ENCODE peak calls at places on chromosomes 5 and 9, in seven cellular contexts. One of them, this sample, is unnamed.

GRCh38 chr5:72046106-72046505 is 61.2 kb upstream of the MAP1B start:
- DNase-seq in prostate gland: no peak
- DNase-seq in foreskin fibroblast: peak; percentile 53
- DNase-seq in CD8-positive, alpha-beta memory T cell: no peak
- DNase-seq in CD4-positive, CD25-positive, alpha-beta regulatory T cell: no peak
- DNase-seq in colonic mucosa: no peak
- DNase-seq in left ventricle myocardium inferior: no peak
- DNase-seq in this sample: no peak

GRCh38 chr5:1636981-1637638 is 113.3 kb upstream of the LPCAT1 start:
- DNase-seq in prostate gland: no peak
- DNase-seq in CD4-positive, CD25-positive, alpha-beta regulatory T cell: no peak
- DNase-seq in colonic mucosa: no peak
- DNase-seq in CD8-positive, alpha-beta memory T cell: no peak
- DNase-seq in left ventricle myocardium inferior: no peak
- DNase-seq in foreskin fibroblast: no peak
- DNase-seq in this sample: no peak

GRCh38 chr5:117054808-117055398 is 480.3 kb upstream of the SEMA6A start:
- DNase-seq in CD4-positive, CD25-positive, alpha-beta regulatory T cell: no peak
- DNase-seq in colonic mucosa: no peak
- DNase-seq in prostate gland: no peak
- DNase-seq in CD8-positive, alpha-beta memory T cell: no peak
- DNase-seq in left ventricle myocardium inferior: no peak
- DNase-seq in foreskin fibroblast: no peak
- DNase-seq in this sample: no peak

GRCh38 chr5:116577064-116577788 is 2.6 kb upstream of the SEMA6A start:
- DNase-seq in CD4-positive, CD25-positive, alpha-beta regulatory T cell: peak; percentile 7
- DNase-seq in foreskin fibroblast: no peak
- DNase-seq in prostate gland: no peak
- DNase-seq in left ventricle myocardium inferior: no peak
- DNase-seq in CD8-positive, alpha-beta memory T cell: no peak
- DNase-seq in colonic mucosa: no peak
- DNase-seq in this sample: no peak

GRCh38 chr5:89213584-89213983 is 330.6 kb upstream of the MEF2C start:
- DNase-seq in foreskin fibroblast: peak; percentile 94
- DNase-seq in prostate gland: no peak
- DNase-seq in left ventricle myocardium inferior: peak; percentile 22
- DNase-seq in CD4-positive, CD25-positive, alpha-beta regulatory T cell: no peak
- DNase-seq in colonic mucosa: no peak
- DNase-seq in CD8-positive, alpha-beta memory T cell: no peak
- DNase-seq in this sample: no peak

GRCh38 chr5:150789943-150790611 is 11.5 kb downstream of the SMIM3 start:
- DNase-seq in left ventricle myocardium inferior: no peak
- DNase-seq in prostate gland: peak; percentile 32
- DNase-seq in CD4-positive, CD25-positive, alpha-beta regulatory T cell: peak; percentile 72
- DNase-seq in foreskin fibroblast: peak; percentile 97
- DNase-seq in CD8-positive, alpha-beta memory T cell: peak; percentile 69
- DNase-seq in colonic mucosa: no peak
- DNase-seq in this sample: peak; percentile 84

GRCh38 chr5:13786016-13786415 is 158.5 kb downstream of the DNAH5 start:
- DNase-seq in CD4-positive, CD25-positive, alpha-beta regulatory T cell: no peak
- DNase-seq in CD8-positive, alpha-beta memory T cell: no peak
- DNase-seq in left ventricle myocardium inferior: no peak
- DNase-seq in colonic mucosa: no peak
- DNase-seq in foreskin fibroblast: no peak
- DNase-seq in prostate gland: no peak
- DNase-seq in this sample: no peak

GRCh38 chr5:2371419-2371710 is 380.1 kb downstream of the IRX2 start:
- DNase-seq in left ventricle myocardium inferior: no peak
- DNase-seq in colonic mucosa: no peak
- DNase-seq in CD8-positive, alpha-beta memory T cell: no peak
- DNase-seq in foreskin fibroblast: no peak
- DNase-seq in CD4-positive, CD25-positive, alpha-beta regulatory T cell: no peak
- DNase-seq in prostate gland: no peak
- DNase-seq in this sample: no peak

GRCh38 chr9:107410045-107410819 is 79.3 kb downstream of the KLF4 start:
- DNase-seq in foreskin fibroblast: no peak
- DNase-seq in CD8-positive, alpha-beta memory T cell: no peak
- DNase-seq in prostate gland: no peak
- DNase-seq in left ventricle myocardium inferior: no peak
- DNase-seq in colonic mucosa: no peak
- DNase-seq in CD4-positive, CD25-positive, alpha-beta regulatory T cell: no peak
- DNase-seq in this sample: no peak

GRCh38 chr9:95017062-95017461 is 290.6 kb downstream of the AOPEP start:
- DNase-seq in left ventricle myocardium inferior: no peak
- DNase-seq in CD4-positive, CD25-positive, alpha-beta regulatory T cell: no peak
- DNase-seq in CD8-positive, alpha-beta memory T cell: no peak
- DNase-seq in prostate gland: no peak
- DNase-seq in foreskin fibroblast: peak; percentile 49
- DNase-seq in colonic mucosa: no peak
- DNase-seq in this sample: no peak

GRCh38 chr5:122772446-122772845 is 2.4 kb upstream of the SNX2 start:
- DNase-seq in CD8-positive, alpha-beta memory T cell: no peak
- DNase-seq in foreskin fibroblast: peak; percentile 38
- DNase-seq in colonic mucosa: no peak
- DNase-seq in left ventricle myocardium inferior: no peak
- DNase-seq in CD4-positive, CD25-positive, alpha-beta regulatory T cell: no peak
- DNase-seq in prostate gland: no peak
- DNase-seq in this sample: no peak

GRCh38 chr9:7811679-7812078 is 12.1 kb upstream of the DMAC1 start:
- DNase-seq in left ventricle myocardium inferior: no peak
- DNase-seq in colonic mucosa: peak; percentile 39
- DNase-seq in prostate gland: no peak
- DNase-seq in CD8-positive, alpha-beta memory T cell: no peak
- DNase-seq in foreskin fibroblast: no peak
- DNase-seq in CD4-positive, CD25-positive, alpha-beta regulatory T cell: no peak
- DNase-seq in this sample: no peak

GRCh38 chr5:1004598-1005361 is 3.8 kb upstream of the NKD2 start:
- DNase-seq in left ventricle myocardium inferior: peak; percentile 88
- DNase-seq in CD4-positive, CD25-positive, alpha-beta regulatory T cell: peak; percentile 64
- DNase-seq in CD8-positive, alpha-beta memory T cell: peak; percentile 47
- DNase-seq in foreskin fibroblast: peak; percentile 69
- DNase-seq in prostate gland: peak; percentile 56
- DNase-seq in colonic mucosa: peak; percentile 70
- DNase-seq in this sample: peak; percentile 52

GRCh38 chr5:58582411-58583393 is at the start of gene RAB3C:
- DNase-seq in prostate gland: peak; percentile 82
- DNase-seq in left ventricle myocardium inferior: peak; percentile 89
- DNase-seq in CD4-positive, CD25-positive, alpha-beta regulatory T cell: peak; percentile 66
- DNase-seq in colonic mucosa: peak; percentile 93
- DNase-seq in foreskin fibroblast: peak; percentile 97
- DNase-seq in CD8-positive, alpha-beta memory T cell: no peak
- DNase-seq in this sample: peak; percentile 6

GRCh38 chr9:113781381-113781780 is 94.7 kb upstream of the ZNF618 start:
- DNase-seq in CD4-positive, CD25-positive, alpha-beta regulatory T cell: no peak
- DNase-seq in colonic mucosa: no peak
- DNase-seq in CD8-positive, alpha-beta memory T cell: no peak
- DNase-seq in foreskin fibroblast: no peak
- DNase-seq in prostate gland: no peak
- DNase-seq in left ventricle myocardium inferior: no peak
- DNase-seq in this sample: no peak

GRCh38 chr5:142881727-142882126 is 111.5 kb downstream of the ARHGAP26 start:
- DNase-seq in CD4-positive, CD25-positive, alpha-beta regulatory T cell: no peak
- DNase-seq in foreskin fibroblast: no peak
- DNase-seq in CD8-positive, alpha-beta memory T cell: no peak
- DNase-seq in prostate gland: no peak
- DNase-seq in colonic mucosa: no peak
- DNase-seq in left ventricle myocardium inferior: no peak
- DNase-seq in this sample: no peak

GRCh38 chr5:132949151-132949550 is 14.3 kb downstream of the AFF4 start:
- DNase-seq in colonic mucosa: no peak
- DNase-seq in prostate gland: no peak
- DNase-seq in CD4-positive, CD25-positive, alpha-beta regulatory T cell: no peak
- DNase-seq in CD8-positive, alpha-beta memory T cell: no peak
- DNase-seq in left ventricle myocardium inferior: no peak
- DNase-seq in foreskin fibroblast: no peak
- DNase-seq in this sample: no peak

GRCh38 chr5:139648205-139649081 is at the start of gene CXXC5:
- DNase-seq in colonic mucosa: peak; percentile 85
- DNase-seq in foreskin fibroblast: peak; percentile 94
- DNase-seq in CD8-positive, alpha-beta memory T cell: peak; percentile 45
- DNase-seq in prostate gland: peak; percentile 82
- DNase-seq in left ventricle myocardium inferior: peak; percentile 90
- DNase-seq in CD4-positive, CD25-positive, alpha-beta regulatory T cell: peak; percentile 63
- DNase-seq in this sample: no peak

GRCh38 chr9:92709240-92709639 is 39.3 kb upstream of the IPPK start:
- DNase-seq in prostate gland: no peak
- DNase-seq in colonic mucosa: no peak
- DNase-seq in CD8-positive, alpha-beta memory T cell: no peak
- DNase-seq in foreskin fibroblast: no peak
- DNase-seq in left ventricle myocardium inferior: no peak
- DNase-seq in CD4-positive, CD25-positive, alpha-beta regulatory T cell: no peak
- DNase-seq in this sample: no peak

DNA sequence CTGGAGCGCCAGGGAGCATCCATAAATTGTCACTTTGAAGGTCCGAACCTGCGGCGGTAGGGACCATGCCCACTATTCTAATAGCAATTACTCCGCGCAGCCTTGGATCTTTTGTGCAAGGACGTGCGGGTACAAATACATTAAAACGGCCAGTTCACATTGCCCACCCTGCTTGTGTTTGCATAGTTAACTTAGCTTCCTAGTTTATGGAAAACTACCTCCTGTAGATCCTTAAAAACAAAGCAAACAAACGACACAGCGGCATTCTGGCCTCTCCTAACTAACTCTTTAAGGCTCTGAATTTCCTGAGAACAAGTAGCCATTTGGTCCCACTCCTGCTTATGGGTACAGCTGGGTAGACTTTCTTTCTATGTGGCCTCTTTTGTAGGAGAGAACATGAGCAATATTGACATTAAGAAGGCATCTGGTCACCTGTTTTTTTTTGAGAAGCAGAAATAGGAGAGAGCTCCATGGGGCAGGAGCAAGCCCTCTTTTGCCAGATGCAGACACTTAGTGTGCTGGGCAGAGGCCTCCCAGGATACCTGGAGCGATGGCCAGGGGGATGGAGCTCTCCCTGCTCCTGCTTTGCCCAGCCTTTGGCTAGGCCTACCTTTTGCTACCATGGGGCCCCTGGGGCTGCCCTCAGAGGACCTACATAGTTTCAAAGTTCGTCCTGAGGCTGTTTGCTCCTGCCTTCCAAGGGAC is 2.1 kb upstream of the STC2 start:
- DNase-seq in colonic mucosa: no peak
- DNase-seq in foreskin fibroblast: no peak
- DNase-seq in prostate gland: no peak
- DNase-seq in CD8-positive, alpha-beta memory T cell: no peak
- DNase-seq in CD4-positive, CD25-positive, alpha-beta regulatory T cell: no peak
- DNase-seq in left ventricle myocardium inferior: no peak
- DNase-seq in this sample: no peak
- H3K4me3 ChIP-seq in colonic mucosa: no peak overlapping the region
- H3K4me3 ChIP-seq in foreskin fibroblast: peak overlapping the region; percentile 79
- H3K4me3 ChIP-seq in prostate gland: no peak overlapping the region
- H3K4me3 ChIP-seq in CD8-positive, alpha-beta memory T cell: no peak overlapping the region
- H3K4me3 ChIP-seq in CD4-positive, CD25-positive, alpha-beta regulatory T cell: no peak overlapping the region
- H3K4me3 ChIP-seq in left ventricle myocardium inferior: peak overlapping the region; percentile 66
- H3K4me3 ChIP-seq in this sample: no peak overlapping the region

GRCh38 chr9:98942906-98943681 is 613 bp upstream of the COL15A1 start:
- DNase-seq in prostate gland: no peak
- DNase-seq in CD8-positive, alpha-beta memory T cell: no peak
- DNase-seq in foreskin fibroblast: peak; percentile 18
- DNase-seq in left ventricle myocardium inferior: no peak
- DNase-seq in CD4-positive, CD25-positive, alpha-beta regulatory T cell: no peak
- DNase-seq in colonic mucosa: no peak
- DNase-seq in this sample: no peak
- H3K4me3 ChIP-seq in prostate gland: peak overlapping the region; percentile 31
- H3K4me3 ChIP-seq in CD8-positive, alpha-beta memory T cell: no peak overlapping the region
- H3K4me3 ChIP-seq in foreskin fibroblast: peak overlapping the region; percentile 56
- H3K4me3 ChIP-seq in left ventricle myocardium inferior: peak overlapping the region; percentile 87
- H3K4me3 ChIP-seq in CD4-positive, CD25-positive, alpha-beta regulatory T cell: no peak overlapping the region
- H3K4me3 ChIP-seq in colonic mucosa: peak overlapping the region; percentile 36
- H3K4me3 ChIP-seq in this sample: no peak overlapping the region

GRCh38 chr9:98117984-98118639 is 910 bp downstream of the TRIM14 start:
- DNase-seq in CD4-positive, CD25-positive, alpha-beta regulatory T cell: peak; percentile 85
- DNase-seq in foreskin fibroblast: peak; percentile 49
- DNase-seq in colonic mucosa: peak; percentile 84
- DNase-seq in CD8-positive, alpha-beta memory T cell: peak; percentile 66
- DNase-seq in prostate gland: peak; percentile 32
- DNase-seq in left ventricle myocardium inferior: no peak
- DNase-seq in this sample: peak; percentile 66
- H3K4me3 ChIP-seq in CD4-positive, CD25-positive, alpha-beta regulatory T cell: peak overlapping the region; percentile 83
- H3K4me3 ChIP-seq in foreskin fibroblast: peak overlapping the region; percentile 70
- H3K4me3 ChIP-seq in colonic mucosa: peak overlapping the region; percentile 80
- H3K4me3 ChIP-seq in CD8-positive, alpha-beta memory T cell: peak overlapping the region; percentile 95
- H3K4me3 ChIP-seq in prostate gland: peak overlapping the region; percentile 63
- H3K4me3 ChIP-seq in left ventricle myocardium inferior: peak overlapping the region; percentile 80
- H3K4me3 ChIP-seq in this sample: peak overlapping the region; percentile 70

GRCh38 chr9:123834907-123835562 is 94.9 kb downstream of the DENND1A start:
- DNase-seq in colonic mucosa: no peak
- DNase-seq in foreskin fibroblast: peak; percentile 49
- DNase-seq in CD8-positive, alpha-beta memory T cell: peak; percentile 4
- DNase-seq in left ventricle myocardium inferior: no peak
- DNase-seq in prostate gland: no peak
- DNase-seq in CD4-positive, CD25-positive, alpha-beta regulatory T cell: peak; percentile 54
- DNase-seq in this sample: no peak
- H3K4me3 ChIP-seq in colonic mucosa: no peak overlapping the region
- H3K4me3 ChIP-seq in foreskin fibroblast: peak overlapping the region; percentile 9
- H3K4me3 ChIP-seq in CD8-positive, alpha-beta memory T cell: peak overlapping the region; percentile 6
- H3K4me3 ChIP-seq in left ventricle myocardium inferior: peak overlapping the region; percentile 42
- H3K4me3 ChIP-seq in prostate gland: no peak overlapping the region
- H3K4me3 ChIP-seq in CD4-positive, CD25-positive, alpha-beta regulatory T cell: peak overlapping the region; percentile 13
- H3K4me3 ChIP-seq in this sample: no peak overlapping the region

GRCh38 chr5:162068931-162069330 is 1.4 kb downstream of the GABRG2 start:
- DNase-seq in CD8-positive, alpha-beta memory T cell: no peak
- DNase-seq in colonic mucosa: no peak
- DNase-seq in left ventricle myocardium inferior: no peak
- DNase-seq in CD4-positive, CD25-positive, alpha-beta regulatory T cell: no peak
- DNase-seq in foreskin fibroblast: no peak
- DNase-seq in prostate gland: no peak
- DNase-seq in this sample: no peak

GRCh38 chr5:162067138-162067537 is 435 bp upstream of the GABRG2 start:
- DNase-seq in CD4-positive, CD25-positive, alpha-beta regulatory T cell: no peak
- DNase-seq in colonic mucosa: no peak
- DNase-seq in CD8-positive, alpha-beta memory T cell: no peak
- DNase-seq in foreskin fibroblast: no peak
- DNase-seq in prostate gland: no peak
- DNase-seq in left ventricle myocardium inferior: no peak
- DNase-seq in this sample: no peak

GRCh38 chr5:162067651-162068411 is at the start of gene GABRG2:
- DNase-seq in colonic mucosa: no peak
- DNase-seq in CD8-positive, alpha-beta memory T cell: no peak
- DNase-seq in foreskin fibroblast: no peak
- DNase-seq in CD4-positive, CD25-positive, alpha-beta regulatory T cell: no peak
- DNase-seq in left ventricle myocardium inferior: no peak
- DNase-seq in prostate gland: no peak
- DNase-seq in this sample: no peak

GRCh38 chr5:162068412-162068811 is 839 bp downstream of the GABRG2 start:
- DNase-seq in left ventricle myocardium inferior: no peak
- DNase-seq in colonic mucosa: peak; percentile 16
- DNase-seq in foreskin fibroblast: no peak
- DNase-seq in CD4-positive, CD25-positive, alpha-beta regulatory T cell: peak; percentile 1
- DNase-seq in prostate gland: no peak
- DNase-seq in CD8-positive, alpha-beta memory T cell: no peak
- DNase-seq in this sample: no peak
- H3K4me3 ChIP-seq in left ventricle myocardium inferior: no peak overlapping the region
- H3K4me3 ChIP-seq in colonic mucosa: no peak overlapping the region
- H3K4me3 ChIP-seq in foreskin fibroblast: no peak overlapping the region
- H3K4me3 ChIP-seq in CD4-positive, CD25-positive, alpha-beta regulatory T cell: no peak overlapping the region
- H3K4me3 ChIP-seq in prostate gland: no peak overlapping the region
- H3K4me3 ChIP-seq in CD8-positive, alpha-beta memory T cell: no peak overlapping the region
- H3K4me3 ChIP-seq in this sample: no peak overlapping the region

GRCh38 chr9:127915325-127915752 is 1.5 kb downstream of the ST6GALNAC4 start:
- DNase-seq in foreskin fibroblast: peak; percentile 37
- DNase-seq in CD8-positive, alpha-beta memory T cell: no peak
- DNase-seq in prostate gland: no peak
- DNase-seq in left ventricle myocardium inferior: no peak
- DNase-seq in CD4-positive, CD25-positive, alpha-beta regulatory T cell: no peak
- DNase-seq in colonic mucosa: peak; percentile 67
- DNase-seq in this sample: no peak
- H3K4me3 ChIP-seq in foreskin fibroblast: no peak overlapping the region
- H3K4me3 ChIP-seq in CD8-positive, alpha-beta memory T cell: peak overlapping the region; percentile 22
- H3K4me3 ChIP-seq in prostate gland: no peak overlapping the region
- H3K4me3 ChIP-seq in left ventricle myocardium inferior: peak overlapping the region; percentile 84
- H3K4me3 ChIP-seq in CD4-positive, CD25-positive, alpha-beta regulatory T cell: peak overlapping the region; percentile 31
- H3K4me3 ChIP-seq in colonic mucosa: no peak overlapping the region
- H3K4me3 ChIP-seq in this sample: no peak overlapping the region